ENCODE peak calls at places on chromosomes 12 and 14, in nine cellular contexts. C is suprapubic skin, S is K562, X is stomach, O is uterus, G is breast epithelium, H is GM12878, Q is prostate gland, I is heart left ventricle. J is an unnamed sample.

GRCh38 chr12:2974560-2974971 is 15.4 kb downstream of the TEAD4 start:
- DNase-seq in C (no peak), S (no peak), X (no peak), O (no peak), G (no peak), H (no peak), Q (no peak), I (no peak), J (no peak)

GRCh38 chr14:69658664-69659261 is 47.4 kb downstream of the SUSD6 start:
- DNase-seq in C (no peak), S (peak; percentile 57), X (no peak), O (no peak), G (no peak), H (no peak), Q (no peak), I (peak; percentile 44), J (no peak)

GRCh38 chr14:61187642-61187905 is 93.6 kb downstream of the TMEM30B start:
- DNase-seq in C (no peak), S (no peak), X (no peak), O (no peak), G (no peak), H (no peak), Q (no peak), I (no peak), J (no peak)

GRCh38 chr14:91996951-91997371 is 42.9 kb downstream of the TRIP11 start:
- DNase-seq in C (no peak), S (peak; percentile 14), X (no peak), O (no peak), G (no peak), H (no peak), Q (no peak), I (no peak), J (no peak)

GRCh38 chr14:68687746-68688145 is 105.1 kb downstream of the ZFP36L1 start:
- DNase-seq in C (peak; percentile 7), S (no peak), X (no peak), O (peak; percentile 13), G (no peak), H (no peak), Q (no peak), I (no peak), J (no peak)

GRCh38 chr12:58915634-58916033 is 4.7 kb downstream of the LRIG3 start:
- DNase-seq in C (peak; percentile 80), S (no peak), X (peak; percentile 40), O (peak; percentile 58), G (no peak), H (no peak), Q (peak; percentile 52), I (peak; percentile 51), J (no peak)

GRCh38 chr14:72892879-72893635 is 844 bp downstream of the DPF3 start:
- DNase-seq in C (no peak), S (peak; percentile 14), X (no peak), O (peak; percentile 16), G (no peak), H (no peak), Q (no peak), I (peak; percentile 48), J (no peak)

GRCh38 chr12:96233941-96234461 is 39.8 kb downstream of the ELK3 start:
- DNase-seq in C (peak; percentile 96), S (no peak), X (peak; percentile 55), O (peak; percentile 99), G (peak; percentile 96), H (no peak), Q (peak; percentile 77), I (peak; percentile 96), J (no peak)

GRCh38 chr12:67355428-67356385 is 86.5 kb downstream of the CAND1 start:
- DNase-seq in C (no peak), S (peak; percentile 24), X (no peak), O (no peak), G (no peak), H (peak; percentile 16), Q (no peak), I (no peak), J (no peak)

GRCh38 chr14:60648169-60648933 is 926 bp downstream of the SIX1 start:
- DNase-seq in C (no peak), S (peak; percentile 24), X (no peak), O (no peak), G (no peak), H (no peak), Q (no peak), I (no peak), J (no peak)

GRCh38 chr14:61183486-61183885 is 97.7 kb downstream of the TMEM30B start:
- DNase-seq in C (no peak), S (no peak), X (no peak), O (no peak), G (no peak), H (no peak), Q (no peak), I (no peak), J (no peak)

GRCh38 chr14:31027847-31028246 is 1.7 kb upstream of the STRN3 start:
- DNase-seq in C (no peak), S (no peak), X (no peak), O (no peak), G (no peak), H (no peak), Q (no peak), I (no peak), J (no peak)

GRCh38 chr14:71666579-71667145 is 265.6 kb upstream of the RGS6 start:
- DNase-seq in C (no peak), S (no peak), X (no peak), O (no peak), G (no peak), H (no peak), Q (no peak), I (no peak), J (no peak)

GRCh38 chr12:20557076-20557475 is 138.1 kb upstream of the SLCO1C1 start:
- DNase-seq in C (no peak), S (no peak), X (no peak), O (no peak), G (no peak), H (no peak), Q (no peak), I (no peak), J (no peak)

GRCh38 chr14:51277753-51278415 is 37.8 kb downstream of the TMX1 start:
- DNase-seq in C (no peak), S (no peak), X (no peak), O (no peak), G (no peak), H (no peak), Q (no peak), I (no peak), J (no peak)

GRCh38 chr12:15278816-15279658 is 43.3 kb upstream of the PTPRO start:
- DNase-seq in C (peak; percentile 82), S (no peak), X (peak; percentile 94), O (peak; percentile 81), G (peak; percentile 82), H (no peak), Q (peak; percentile 83), I (peak; percentile 84), J (no peak)

GRCh38 chr14:74240794-74241610 is 1.8 kb downstream of the VSX2 start:
- DNase-seq in C (no peak), S (no peak), X (no peak), O (no peak), G (no peak), H (no peak), Q (peak; percentile 33), I (no peak), J (no peak)

DNA sequence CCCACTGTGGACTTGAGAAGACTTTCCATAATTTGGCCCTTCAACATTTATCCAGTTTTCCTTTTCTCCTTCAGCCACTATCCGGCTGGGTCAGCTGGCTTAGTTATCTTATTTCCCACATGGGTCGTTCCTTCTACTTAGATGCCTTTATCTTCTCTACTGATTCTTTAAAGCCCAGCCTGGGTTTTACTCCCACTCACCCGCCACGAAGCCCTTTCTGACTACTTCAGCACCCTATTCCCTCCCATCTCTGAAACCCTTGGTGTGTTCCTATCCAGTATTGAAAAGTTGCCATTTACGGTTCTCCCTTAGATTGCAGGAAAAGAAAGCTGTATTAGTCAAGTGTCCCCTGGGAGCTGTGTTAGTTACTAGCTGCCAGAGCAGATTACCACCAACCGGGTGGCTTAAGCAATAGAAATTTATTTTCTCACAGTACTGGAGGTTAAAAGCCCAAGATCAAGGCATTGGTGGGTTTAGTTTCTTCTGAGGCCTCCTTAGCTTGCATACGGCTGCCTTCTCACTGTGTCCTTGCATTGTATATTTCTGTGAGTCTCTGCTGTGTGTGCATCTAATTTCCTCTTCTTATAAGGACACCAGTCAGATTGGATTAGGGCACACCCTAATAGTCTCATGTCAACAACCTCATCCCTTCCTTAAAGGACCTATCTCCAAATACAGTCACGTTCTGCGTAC is 105.5 kb downstream of the GPATCH2L start:
- DNase-seq in C (no peak), S (peak; percentile 77), X (no peak), O (no peak), G (no peak), H (no peak), Q (no peak), I (no peak), J (no peak)
- H3K27me3 ChIP-seq in C (no peaks in the 10 kb centered on the region), S (no peaks in the 10 kb centered on the region), X (no peaks in the 10 kb centered on the region), O (no peaks in the 10 kb centered on the region), G (no peaks in the 10 kb centered on the region), H (no peaks in the 10 kb centered on the region), Q (no peaks in the 10 kb centered on the region), I (no peaks in the 10 kb centered on the region), J (no peaks in the 10 kb centered on the region)

DNA sequence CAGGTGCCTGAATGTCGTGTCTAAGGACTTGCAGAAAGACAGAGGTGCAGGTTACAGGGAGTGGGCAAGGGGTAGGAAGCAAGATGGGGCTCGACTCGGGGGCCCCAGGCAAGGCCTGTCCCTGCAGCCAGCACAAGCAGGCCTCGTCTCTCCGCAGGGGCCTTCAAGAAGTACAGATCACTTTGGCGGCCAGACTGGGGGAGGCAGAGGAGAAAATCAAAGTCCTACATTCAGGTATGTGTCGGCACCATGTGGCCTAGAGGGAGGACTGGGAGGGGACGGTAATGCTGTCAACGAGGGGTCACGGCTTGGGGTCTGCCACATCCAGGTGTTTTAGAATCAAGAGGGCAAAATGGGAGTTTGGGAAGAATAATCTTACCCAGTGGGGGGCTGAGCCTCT is 73.7 kb downstream of the PHETA1 start:
- DNase-seq in C (no peak), S (no peak), X (no peak), O (no peak), G (no peak), H (no peak), Q (no peak), I (no peak), J (no peak)
- H3K36me3 ChIP-seq in C (no peaks in the 10 kb centered on the region), S (no peaks in the 10 kb centered on the region), X (no peaks in the 10 kb centered on the region), O (no peaks in the 10 kb centered on the region), G (no peaks in the 10 kb centered on the region), H (no peaks in the 10 kb centered on the region), Q (no peaks in the 10 kb centered on the region), I (no peaks in the 10 kb centered on the region), J (no peaks in the 10 kb centered on the region)

GRCh38 chr12:54292083-54292930 is 8.5 kb downstream of the NFE2 start:
- DNase-seq in C (no peak), S (peak; percentile 46), X (no peak), O (no peak), G (no peak), H (no peak), Q (no peak), I (peak; percentile 57), J (no peak)
- TF ChIP-seq POLR2A in C (no peak), S (peak; percentile 46), X (no peak), O (no peak), G (no peak), H (no peak), Q (no peak), I (no peak), J (no peak)

GRCh38 chr12:40970320-40970907 is 217.7 kb upstream of the PDZRN4 start:
- DNase-seq in C (no peak), S (no peak), X (no peak), O (no peak), G (no peak), H (no peak), Q (no peak), I (no peak), J (no peak)

GRCh38 chr12:40971911-40972310 is 216.2 kb upstream of the PDZRN4 start:
- DNase-seq in C (no peak), S (no peak), X (no peak), O (no peak), G (no peak), H (no peak), Q (no peak), I (no peak), J (no peak)

GRCh38 chr12:40969796-40970195 is 218.3 kb upstream of the PDZRN4 start:
- DNase-seq in C (no peak), S (no peak), X (no peak), O (no peak), G (no peak), H (no peak), Q (no peak), I (no peak), J (no peak)
- H3K27me3 ChIP-seq in C (no peaks in the 10 kb centered on the region), S (no peaks in the 10 kb centered on the region), X (no peaks in the 10 kb centered on the region), O (no peaks in the 10 kb centered on the region), G (no peaks in the 10 kb centered on the region), H (no peaks in the 10 kb centered on the region), Q (no peaks in the 10 kb centered on the region), I (no peaks in the 10 kb centered on the region), J (no peaks in the 10 kb centered on the region)